ENCODE peak calls at places on chromosomes 5 and 9, in nine cellular contexts. D is aorta, H is AG04450, Y is neural progenitor cell, O is mucosa of descending colon, T is fibroblast of mammary gland, P is neuronal stem cell, X is PC-9, N is cardiac muscle cell. G is an unnamed sample.

GRCh38 chr5:41835625-41836024 is 34.6 kb downstream of the OXCT1 start:
- DNase-seq in O (no peak), N (peak), Y (peak), H (peak), D (peak), P (peak), X (peak), T (peak), G (no peak)

GRCh38 chr9:33161589-33162132 is 5.5 kb downstream of the B4GALT1 start:
- DNase-seq in P (no peak), Y (no peak), H (no peak), N (no peak), T (peak), O (peak), D (no peak), X (peak), G (no peak)

GRCh38 chr5:78647411-78647818 is 1.2 kb downstream of the LHFPL2 start:
- DNase-seq in N (peak), D (peak), T (peak), X (no peak), Y (peak), O (peak), H (no peak), P (no peak), G (no peak)

GRCh38 chr9:38294130-38294529 is 98.4 kb upstream of the ALDH1B1 start:
- DNase-seq in Y (no peak), N (no peak), P (no peak), H (no peak), O (no peak), D (no peak), X (no peak), T (no peak), G (no peak)

GRCh38 chr9:131641618-131642495 is 96.5 kb downstream of the PRRT1B start:
- DNase-seq in H (no peak), P (no peak), O (peak), D (no peak), X (no peak), T (no peak), Y (no peak), N (no peak), G (no peak)

GRCh38 chr9:113664176-113664875 is 200.8 kb downstream of the RGS3 start:
- DNase-seq in X (no peak), H (no peak), D (no peak), Y (no peak), O (no peak), P (no peak), N (no peak), T (no peak), G (no peak)

GRCh38 chr9:130451004-130451390 is 6.2 kb downstream of the ASS1 start:
- DNase-seq in X (no peak), O (no peak), P (no peak), T (no peak), Y (no peak), N (no peak), D (no peak), H (no peak), G (no peak)

GRCh38 chr9:122051401-122052346 is 41.4 kb downstream of the TTLL11 start:
- DNase-seq in H (no peak), O (no peak), D (no peak), N (no peak), Y (no peak), T (peak), P (no peak), X (no peak), G (no peak)

GRCh38 chr5:101346447-101346846 is 443.4 kb upstream of the ST8SIA4 start:
- DNase-seq in N (no peak), H (no peak), O (no peak), D (no peak), Y (no peak), T (no peak), X (no peak), P (no peak), G (no peak)

GRCh38 chr9:77543131-77543822 is 104.8 kb downstream of the GNA14 start:
- DNase-seq in Y (no peak), N (no peak), O (no peak), D (no peak), T (no peak), H (no peak), P (no peak), X (no peak), G (no peak)

GRCh38 chr9:91411096-91411771 is 12.4 kb downstream of the NFIL3 start:
- DNase-seq in N (no peak), Y (no peak), H (no peak), D (no peak), P (no peak), T (no peak), O (no peak), X (no peak), G (no peak)

GRCh38 chr9:112705773-112706427 is 12.0 kb downstream of the INIP start:
- DNase-seq in Y (peak), O (peak), N (peak), D (no peak), P (peak), H (no peak), T (peak), X (no peak), G (no peak)

GRCh38 chr5:151121652-151122051 is 35.9 kb downstream of the ANXA6 start:
- DNase-seq in O (no peak), H (no peak), P (no peak), N (no peak), D (no peak), Y (no peak), X (no peak), T (no peak), G (no peak)

GRCh38 chr9:114033397-114034103 is 44.5 kb downstream of the AMBP start:
- DNase-seq in H (no peak), N (peak), D (no peak), Y (peak), T (peak), X (no peak), O (peak), P (peak), G (no peak)

GRCh38 chr5:139808481-139809330 is 13.1 kb downstream of the PSD2 start:
- DNase-seq in H (no peak), O (peak), T (peak), P (peak), D (peak), N (peak), Y (peak), X (peak), G (no peak)

GRCh38 chr9:17021379-17021970 is 113.4 kb upstream of the CNTLN start:
- DNase-seq in P (no peak), T (no peak), Y (no peak), D (no peak), N (no peak), H (no peak), X (no peak), O (no peak), G (no peak)

GRCh38 chr9:68704804-68705635 is at the start of gene PIP5K1B:
- DNase-seq in N (peak), H (no peak), P (peak), T (peak), O (peak), D (peak), X (peak), Y (peak), G (no peak)

GRCh38 chr9:30198463-30199309 is 2185.8 kb upstream of the ACO1 start:
- DNase-seq in N (no peak), O (no peak), H (no peak), Y (no peak), P (no peak), D (no peak), X (no peak), T (no peak), G (no peak)

GRCh38 chr5:91957671-91958070 is 574.6 kb upstream of the ARRDC3 start:
- DNase-seq in O (no peak), H (no peak), D (no peak), N (no peak), T (peak), Y (no peak), P (no peak), X (no peak), G (no peak)

GRCh38 chr5:158543539-158544387 is 556.0 kb downstream of the EBF1 start:
- DNase-seq in H (no peak), N (no peak), O (no peak), D (no peak), Y (no peak), X (no peak), P (no peak), T (peak), G (no peak)

GRCh38 chr5:101163088-101163487 is 260.0 kb upstream of the ST8SIA4 start:
- DNase-seq in N (no peak), H (no peak), O (no peak), P (no peak), X (no peak), T (no peak), D (no peak), Y (peak), G (no peak)

GRCh38 chr9:38036359-38037084 is 32.5 kb downstream of the SHB start:
- DNase-seq in H (no peak), P (no peak), D (peak), X (no peak), T (peak), O (no peak), N (no peak), Y (no peak), G (no peak)

GRCh38 chr9:91302831-91303230 is 58.9 kb downstream of the AUH start:
- DNase-seq in P (no peak), D (no peak), T (peak), N (no peak), O (no peak), H (peak), Y (no peak), X (no peak), G (no peak)

GRCh38 chr9:81594415-81594814 is 94.9 kb downstream of the TLE1 start:
- DNase-seq in H (no peak), X (no peak), O (no peak), T (no peak), D (no peak), P (no peak), Y (no peak), N (no peak), G (no peak)

GRCh38 chr5:111092062-111092853 is at the start of gene WDR36:
- DNase-seq in N (peak), O (peak), D (peak), Y (peak), H (peak), T (peak), X (peak), P (peak), G (peak)

GRCh38 chr9:129174724-129175514 is 3.1 kb downstream of the IER5L start:
- DNase-seq in P (peak), Y (peak), D (peak), N (peak), O (peak), T (peak), X (peak), H (peak), G (peak)

GRCh38 chr5:154940375-154940771 is 500 bp upstream of the MRPL22 start:
- DNase-seq in X (no peak), H (no peak), D (no peak), N (no peak), Y (no peak), O (no peak), T (no peak), P (no peak), G (no peak)

GRCh38 chr5:104266161-104266560 is 703.6 kb upstream of the NUDT12 start:
- DNase-seq in X (no peak), T (no peak), Y (no peak), H (no peak), P (no peak), D (no peak), O (no peak), N (no peak), G (no peak)

GRCh38 chr9:100196828-100197227 is 97.8 kb downstream of the INVS start:
- DNase-seq in X (no peak), T (no peak), D (no peak), N (no peak), O (no peak), Y (no peak), P (no peak), H (no peak), G (no peak)

GRCh38 chr9:84620338-84620737 is 49.2 kb upstream of the NTRK2 start:
- DNase-seq in X (no peak), P (no peak), D (no peak), O (no peak), N (no peak), T (no peak), H (no peak), Y (no peak), G (no peak)

GRCh38 chr5:128920345-128921215 is 44.7 kb upstream of the SLC27A6 start:
- DNase-seq in H (no peak), P (no peak), T (peak), D (no peak), N (peak), Y (no peak), X (no peak), O (no peak), G (no peak)

GRCh38 chr5:64864171-64864570 is 95.4 kb downstream of the CWC27 start:
- DNase-seq in D (no peak), O (no peak), H (no peak), P (no peak), T (no peak), N (no peak), Y (no peak), X (no peak), G (no peak)

GRCh38 chr5:155017610-155018009 is 4.1 kb downstream of the KIF4B start:
- DNase-seq in O (no peak), N (no peak), Y (no peak), D (no peak), P (no peak), T (no peak), H (no peak), X (no peak), G (no peak)

DNA sequence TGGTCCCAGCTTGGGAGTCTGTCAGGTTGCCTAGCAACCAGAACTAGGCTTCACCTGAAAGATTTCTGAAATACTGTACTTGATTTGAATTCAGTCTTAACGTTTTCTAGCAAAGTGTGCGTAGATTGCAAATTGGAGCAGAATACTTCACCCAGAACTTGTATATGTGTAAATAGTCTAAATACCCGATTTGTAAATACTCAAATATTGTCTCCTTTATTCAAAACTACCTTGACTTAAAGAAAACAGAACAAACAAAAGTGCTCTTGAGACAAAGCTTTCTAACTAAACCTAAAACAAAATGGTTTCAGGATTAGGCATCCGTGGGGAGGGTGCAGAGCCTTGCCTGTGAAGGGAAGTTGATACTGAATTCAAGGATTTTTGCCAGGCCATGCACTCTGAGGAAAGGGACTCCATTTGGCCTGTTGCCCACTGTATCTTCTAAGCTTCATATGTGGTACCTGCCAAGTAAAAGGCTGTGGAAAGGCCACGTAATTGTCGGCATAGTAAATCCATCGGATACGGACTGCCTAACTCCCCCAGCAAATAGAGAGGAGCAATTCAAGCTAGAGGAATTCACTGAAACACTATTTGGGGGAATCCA is 744 bp upstream of the HMGCS1 start:
- DNase-seq in X (peak), N (peak), P (no peak), H (no peak), O (peak), T (peak), D (no peak), Y (peak), G (no peak)
- H3K4me3 ChIP-seq in X (peak), N (peak), P (peak), H (peak), O (peak), T (peak), D (no peak), Y (peak), G (peak)

GRCh38 chr5:83476470-83476817 is 4.9 kb downstream of the VCAN start:
- DNase-seq in H (no peak), D (no peak), Y (no peak), X (no peak), T (no peak), P (no peak), O (no peak), N (no peak), G (no peak)

GRCh38 chr5:83474170-83474796 is 2.7 kb downstream of the VCAN start:
- DNase-seq in P (peak), H (peak), O (peak), D (peak), N (peak), Y (peak), X (peak), T (peak), G (no peak)

GRCh38 chr5:83474986-83475385 is 3.4 kb downstream of the VCAN start:
- DNase-seq in Y (peak), T (no peak), D (no peak), H (no peak), X (no peak), N (peak), O (no peak), P (peak), G (no peak)

GRCh38 chr5:83473344-83474169 is 2.0 kb downstream of the VCAN start:
- DNase-seq in T (peak), H (peak), X (peak), D (peak), N (peak), O (peak), P (peak), Y (peak), G (peak)

DNA sequence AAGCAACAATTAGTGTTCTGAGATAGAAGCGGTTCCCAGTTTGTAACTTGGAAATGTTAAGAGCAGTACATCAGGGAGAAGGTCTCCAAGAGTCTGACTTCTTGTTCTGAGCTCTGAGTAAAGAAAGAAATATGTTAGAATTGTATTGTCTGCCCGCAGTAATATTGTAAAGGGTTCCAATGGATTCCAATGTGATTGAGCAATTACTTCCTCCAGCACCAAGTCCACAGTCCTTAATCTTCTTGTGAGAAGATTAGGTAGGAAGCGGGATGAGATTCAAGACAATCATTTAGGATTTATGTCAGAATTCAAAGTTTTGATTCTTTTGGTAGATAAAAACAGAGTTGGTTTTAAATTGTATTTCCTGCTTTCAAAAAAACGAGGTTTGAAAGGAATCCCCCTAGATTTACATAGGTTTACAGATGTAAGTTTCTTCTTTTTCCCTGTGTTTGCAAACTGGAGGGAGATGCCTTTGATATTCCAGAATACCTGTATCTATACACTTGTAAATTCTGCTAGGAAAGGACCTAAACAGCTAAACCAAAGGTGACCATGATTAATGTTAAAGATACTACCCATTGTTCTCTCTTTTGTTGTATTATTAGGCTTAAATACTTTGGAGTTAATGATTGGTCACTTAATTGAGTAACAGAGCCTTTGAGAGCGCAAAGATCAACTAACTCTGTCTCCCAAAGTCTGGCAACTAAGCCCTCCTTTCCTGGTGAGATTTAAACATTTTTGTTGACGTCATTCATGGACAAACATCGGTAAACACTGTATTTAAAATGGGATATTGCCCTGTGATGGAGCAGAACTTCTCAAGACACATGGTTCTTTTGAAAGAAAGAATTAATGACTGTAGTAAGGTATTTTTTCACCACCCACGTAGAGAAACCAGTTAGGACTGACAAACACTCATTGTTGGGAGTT is 4.3 kb downstream of the VCAN start:
- DNase-seq in H (peak), X (no peak), O (no peak), N (no peak), T (peak), Y (peak), D (no peak), P (no peak), G (no peak)
- H3K4me3 ChIP-seq in H (peak), X (no peak), O (no peak), N (peak), T (peak), Y (peak), D (peak), P (peak), G (no peak)

GRCh38 chr9:137353223-137354152 is 51.4 kb upstream of the NRARP start:
- DNase-seq in D (no peak), O (no peak), T (no peak), Y (no peak), H (no peak), X (no peak), P (no peak), N (no peak), G (no peak)

GRCh38 chr9:137354845-137355420 is 52.9 kb upstream of the NRARP start:
- DNase-seq in D (no peak), H (no peak), X (no peak), O (no peak), P (no peak), T (no peak), Y (no peak), N (no peak), G (no peak)

GRCh38 chr9:137355445-137356365 is 53.6 kb upstream of the NRARP start:
- DNase-seq in N (no peak), O (no peak), H (no peak), T (no peak), X (no peak), D (no peak), Y (no peak), P (no peak), G (no peak)

GRCh38 chr9:137352511-137353222 is 50.6 kb upstream of the NRARP start:
- DNase-seq in Y (no peak), N (no peak), H (no peak), P (no peak), D (no peak), O (no peak), X (no peak), T (no peak), G (no peak)

DNA sequence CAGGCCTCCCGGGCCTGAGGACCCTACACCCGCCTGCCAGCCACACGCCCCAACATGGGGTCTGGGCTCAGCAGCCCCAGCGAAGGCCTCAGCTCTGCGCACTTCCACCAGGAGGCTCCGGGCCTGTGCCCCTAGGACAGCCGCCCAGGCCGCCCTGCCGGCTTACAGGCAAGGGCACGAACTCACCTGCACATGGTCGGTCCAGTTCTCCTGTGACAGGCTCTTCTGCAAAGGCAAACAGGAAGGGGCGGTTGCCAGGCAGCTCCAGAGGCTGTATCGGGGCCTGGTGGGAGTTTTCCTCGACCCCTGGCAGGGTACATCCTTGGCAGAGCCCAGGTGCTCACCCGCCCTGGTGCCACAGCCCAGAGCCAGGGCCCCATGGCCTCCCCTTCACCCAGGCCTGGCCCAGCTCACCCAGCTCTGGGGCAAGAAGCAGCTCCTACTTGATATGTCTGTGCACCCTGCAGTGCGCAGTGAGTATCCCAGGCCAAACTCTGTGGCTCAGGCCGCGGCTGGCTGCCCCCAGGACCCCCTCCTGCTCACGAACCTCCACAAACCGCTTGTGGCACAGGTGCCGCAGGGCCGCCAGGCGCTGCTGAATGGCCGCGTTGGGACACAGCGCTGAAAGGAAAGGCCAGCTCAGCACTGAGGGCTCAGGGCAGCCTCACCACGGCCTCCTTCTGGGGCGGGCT is 52.2 kb upstream of the NRARP start:
- DNase-seq in T (no peak), D (no peak), N (no peak), O (no peak), X (no peak), H (no peak), P (no peak), Y (no peak), G (no peak)
- H3K4me3 ChIP-seq in T (no peak), D (no peak), N (no peak), O (no peak), X (no peak), H (no peak), P (no peak), Y (no peak), G (no peak)

GRCh38 chr9:76255781-76256455 is 138.3 kb downstream of the RFK start:
- DNase-seq in T (peak), H (peak), D (no peak), P (no peak), Y (no peak), O (peak), N (no peak), X (no peak), G (no peak)
- H3K4me3 ChIP-seq in T (no peak), H (peak), D (no peak), P (no peak), Y (no peak), O (no peak), N (no peak), X (no peak), G (no peak)

GRCh38 chr5:105849701-105850100 is 1821.0 kb downstream of the EFNA5 start:
- DNase-seq in T (peak), H (peak), N (no peak), Y (no peak), P (no peak), D (no peak), X (no peak), O (no peak), G (no peak)
- H3K4me3 ChIP-seq in T (no peak), H (no peak), N (no peak), Y (no peak), P (no peak), D (no peak), X (no peak), O (no peak), G (no peak)